ENCODE peak calls at places on chromosome 14, in eight cellular contexts. One of them, this sample, is unnamed.

GRCh38 chr14:104827173-104828055 is 26.5 kb downstream of the ZBTB42 start:
- DNase-seq in amniotic stem cell: no peak
- DNase-seq in cerebellum: no peak
- DNase-seq in H1: peak; percentile 58
- DNase-seq in non-pigmented ciliary epithelial cell: no peak
- DNase-seq in foreskin fibroblast: no peak
- DNase-seq in AG04450: no peak
- DNase-seq in brain microvascular endothelial cell: no peak
- DNase-seq in this sample: no peak

GRCh38 chr14:75884198-75884611 is 97.6 kb downstream of the TGFB3 start:
- DNase-seq in H1: no peak
- DNase-seq in cerebellum: no peak
- DNase-seq in amniotic stem cell: peak; percentile 39
- DNase-seq in AG04450: peak; percentile 60
- DNase-seq in brain microvascular endothelial cell: peak; percentile 85
- DNase-seq in non-pigmented ciliary epithelial cell: peak; percentile 85
- DNase-seq in foreskin fibroblast: peak; percentile 63
- DNase-seq in this sample: no peak

GRCh38 chr14:68978550-68978911 is 571 bp downstream of the ACTN1 start:
- DNase-seq in H1: no peak
- DNase-seq in foreskin fibroblast: peak; percentile 56
- DNase-seq in brain microvascular endothelial cell: no peak
- DNase-seq in AG04450: no peak
- DNase-seq in amniotic stem cell: peak; percentile 24
- DNase-seq in non-pigmented ciliary epithelial cell: no peak
- DNase-seq in cerebellum: peak; percentile 27
- DNase-seq in this sample: no peak

GRCh38 chr14:75278422-75279152 is at the start of gene FOS:
- DNase-seq in cerebellum: peak; percentile 98
- DNase-seq in brain microvascular endothelial cell: peak; percentile 94
- DNase-seq in H1: no peak
- DNase-seq in amniotic stem cell: peak; percentile 84
- DNase-seq in foreskin fibroblast: peak; percentile 92
- DNase-seq in non-pigmented ciliary epithelial cell: peak; percentile 82
- DNase-seq in AG04450: no peak
- DNase-seq in this sample: no peak

GRCh38 chr14:74302160-74302628 is 540 bp downstream of the ABCD4 start:
- DNase-seq in AG04450: no peak
- DNase-seq in non-pigmented ciliary epithelial cell: no peak
- DNase-seq in amniotic stem cell: peak; percentile 18
- DNase-seq in H1: no peak
- DNase-seq in cerebellum: peak; percentile 58
- DNase-seq in foreskin fibroblast: peak; percentile 36
- DNase-seq in brain microvascular endothelial cell: peak; percentile 52
- DNase-seq in this sample: no peak

GRCh38 chr14:52131640-52132320 is 62.9 kb upstream of the NID2 start:
- DNase-seq in brain microvascular endothelial cell: peak; percentile 93
- DNase-seq in AG04450: peak; percentile 93
- DNase-seq in foreskin fibroblast: peak; percentile 90
- DNase-seq in H1: peak; percentile 62
- DNase-seq in non-pigmented ciliary epithelial cell: peak; percentile 89
- DNase-seq in cerebellum: peak; percentile 70
- DNase-seq in amniotic stem cell: peak; percentile 93
- DNase-seq in this sample: peak; percentile 65

GRCh38 chr14:55593698-55594097 is 13.7 kb downstream of the KTN1 start:
- DNase-seq in cerebellum: no peak
- DNase-seq in H1: no peak
- DNase-seq in non-pigmented ciliary epithelial cell: no peak
- DNase-seq in foreskin fibroblast: no peak
- DNase-seq in AG04450: no peak
- DNase-seq in amniotic stem cell: no peak
- DNase-seq in brain microvascular endothelial cell: no peak
- DNase-seq in this sample: no peak

GRCh38 chr14:100165376-100165775 is 5.9 kb upstream of the DEGS2 start:
- DNase-seq in AG04450: no peak
- DNase-seq in H1: no peak
- DNase-seq in non-pigmented ciliary epithelial cell: no peak
- DNase-seq in cerebellum: no peak
- DNase-seq in amniotic stem cell: no peak
- DNase-seq in foreskin fibroblast: no peak
- DNase-seq in brain microvascular endothelial cell: no peak
- DNase-seq in this sample: no peak

GRCh38 chr14:31263485-31264133 is 56.0 kb upstream of the HECTD1 start:
- DNase-seq in H1: peak; percentile 21
- DNase-seq in foreskin fibroblast: peak; percentile 100
- DNase-seq in non-pigmented ciliary epithelial cell: peak; percentile 99
- DNase-seq in AG04450: peak; percentile 99
- DNase-seq in cerebellum: no peak
- DNase-seq in amniotic stem cell: peak; percentile 97
- DNase-seq in brain microvascular endothelial cell: peak; percentile 99
- DNase-seq in this sample: no peak

GRCh38 chr14:100734031-100734990 is 7.6 kb downstream of the DLK1 start:
- DNase-seq in foreskin fibroblast: no peak
- DNase-seq in non-pigmented ciliary epithelial cell: no peak
- DNase-seq in amniotic stem cell: no peak
- DNase-seq in cerebellum: no peak
- DNase-seq in AG04450: no peak
- DNase-seq in H1: no peak
- DNase-seq in brain microvascular endothelial cell: no peak
- DNase-seq in this sample: no peak

GRCh38 chr14:85702937-85703336 is 173.0 kb downstream of the FLRT2 start:
- DNase-seq in brain microvascular endothelial cell: peak; percentile 19
- DNase-seq in amniotic stem cell: no peak
- DNase-seq in non-pigmented ciliary epithelial cell: peak; percentile 24
- DNase-seq in cerebellum: no peak
- DNase-seq in foreskin fibroblast: peak; percentile 5
- DNase-seq in H1: no peak
- DNase-seq in AG04450: no peak
- DNase-seq in this sample: no peak

GRCh38 chr14:104140463-104141331 is 2.3 kb downstream of the KIF26A start:
- DNase-seq in brain microvascular endothelial cell: no peak
- DNase-seq in amniotic stem cell: no peak
- DNase-seq in foreskin fibroblast: no peak
- DNase-seq in non-pigmented ciliary epithelial cell: no peak
- DNase-seq in cerebellum: no peak
- DNase-seq in H1: no peak
- DNase-seq in AG04450: no peak
- DNase-seq in this sample: no peak

GRCh38 chr14:53390008-53390407 is 236.9 kb upstream of the DDHD1 start:
- DNase-seq in amniotic stem cell: no peak
- DNase-seq in foreskin fibroblast: no peak
- DNase-seq in non-pigmented ciliary epithelial cell: no peak
- DNase-seq in AG04450: no peak
- DNase-seq in cerebellum: no peak
- DNase-seq in brain microvascular endothelial cell: no peak
- DNase-seq in H1: no peak
- DNase-seq in this sample: no peak

This sample was measured in iPS DF 19.7.